ENCODE peak calls at places on chromosomes 5 and 9, in nine cellular contexts. One of them, this sample, is unnamed.

GRCh38 chr5:159805021-159805420 is 111.3 kb upstream of the ADRA1B start:
- DNase-seq in NCI-H526 treated with DMSO at 0.1 percent for 48 hours: no peak
- DNase-seq in stimulated activated CD8-positive, alpha-beta memory T cell treated with anti-CD3 and anti-CD28 coated beads, Interleukin-4, amount 100 ng/mL, for 48 hours: no peak
- DNase-seq in iPS DF 19.7: no peak
- DNase-seq in retinal pigment epithelial cell: no peak
- DNase-seq in T1000: no peak
- DNase-seq in skeletal muscle cell: no peak
- DNase-seq in choroid plexus epithelial cell: no peak
- DNase-seq in spleen: no peak
- DNase-seq in this sample: no peak

GRCh38 chr9:83245979-83246659 is 183.2 kb upstream of the RASEF start:
- DNase-seq in retinal pigment epithelial cell: no peak
- DNase-seq in iPS DF 19.7: no peak
- DNase-seq in T1000: no peak
- DNase-seq in spleen: no peak
- DNase-seq in stimulated activated CD8-positive, alpha-beta memory T cell treated with anti-CD3 and anti-CD28 coated beads, Interleukin-4, amount 100 ng/mL, for 48 hours: no peak
- DNase-seq in choroid plexus epithelial cell: no peak
- DNase-seq in NCI-H526 treated with DMSO at 0.1 percent for 48 hours: no peak
- DNase-seq in skeletal muscle cell: no peak
- DNase-seq in this sample: no peak

GRCh38 chr5:80193421-80193820 is 62.4 kb downstream of the SERINC5 start:
- DNase-seq in iPS DF 19.7: no peak
- DNase-seq in spleen: no peak
- DNase-seq in retinal pigment epithelial cell: no peak
- DNase-seq in skeletal muscle cell: no peak
- DNase-seq in NCI-H526 treated with DMSO at 0.1 percent for 48 hours: no peak
- DNase-seq in T1000: no peak
- DNase-seq in choroid plexus epithelial cell: peak; percentile 19
- DNase-seq in stimulated activated CD8-positive, alpha-beta memory T cell treated with anti-CD3 and anti-CD28 coated beads, Interleukin-4, amount 100 ng/mL, for 48 hours: no peak
- DNase-seq in this sample: no peak

GRCh38 chr5:53923969-53924876 is 363.8 kb downstream of the NDUFS4 start:
- DNase-seq in T1000: no peak
- DNase-seq in NCI-H526 treated with DMSO at 0.1 percent for 48 hours: no peak
- DNase-seq in stimulated activated CD8-positive, alpha-beta memory T cell treated with anti-CD3 and anti-CD28 coated beads, Interleukin-4, amount 100 ng/mL, for 48 hours: no peak
- DNase-seq in retinal pigment epithelial cell: no peak
- DNase-seq in iPS DF 19.7: no peak
- DNase-seq in choroid plexus epithelial cell: peak; percentile 30
- DNase-seq in skeletal muscle cell: no peak
- DNase-seq in spleen: no peak
- DNase-seq in this sample: no peak

GRCh38 chr5:123035320-123035949 is 1.1 kb downstream of the PPIC start:
- DNase-seq in spleen: no peak
- DNase-seq in NCI-H526 treated with DMSO at 0.1 percent for 48 hours: no peak
- DNase-seq in stimulated activated CD8-positive, alpha-beta memory T cell treated with anti-CD3 and anti-CD28 coated beads, Interleukin-4, amount 100 ng/mL, for 48 hours: peak; percentile 26
- DNase-seq in retinal pigment epithelial cell: no peak
- DNase-seq in T1000: peak; percentile 29
- DNase-seq in iPS DF 19.7: no peak
- DNase-seq in choroid plexus epithelial cell: peak; percentile 43
- DNase-seq in skeletal muscle cell: no peak
- DNase-seq in this sample: no peak

GRCh38 chr5:151480859-151481258 is 33.5 kb downstream of the SLC36A1 start:
- DNase-seq in NCI-H526 treated with DMSO at 0.1 percent for 48 hours: no peak
- DNase-seq in stimulated activated CD8-positive, alpha-beta memory T cell treated with anti-CD3 and anti-CD28 coated beads, Interleukin-4, amount 100 ng/mL, for 48 hours: no peak
- DNase-seq in choroid plexus epithelial cell: peak; percentile 51
- DNase-seq in T1000: no peak
- DNase-seq in iPS DF 19.7: no peak
- DNase-seq in retinal pigment epithelial cell: no peak
- DNase-seq in spleen: no peak
- DNase-seq in skeletal muscle cell: peak; percentile 48
- DNase-seq in this sample: peak; percentile 59

GRCh38 chr9:73640971-73641370 is 489.3 kb downstream of the ANXA1 start:
- DNase-seq in retinal pigment epithelial cell: no peak
- DNase-seq in stimulated activated CD8-positive, alpha-beta memory T cell treated with anti-CD3 and anti-CD28 coated beads, Interleukin-4, amount 100 ng/mL, for 48 hours: no peak
- DNase-seq in choroid plexus epithelial cell: no peak
- DNase-seq in skeletal muscle cell: no peak
- DNase-seq in T1000: no peak
- DNase-seq in iPS DF 19.7: no peak
- DNase-seq in spleen: no peak
- DNase-seq in NCI-H526 treated with DMSO at 0.1 percent for 48 hours: no peak
- DNase-seq in this sample: no peak

GRCh38 chr9:127904888-127905728 is 5.7 kb upstream of the ST6GALNAC6 start:
- DNase-seq in choroid plexus epithelial cell: no peak
- DNase-seq in stimulated activated CD8-positive, alpha-beta memory T cell treated with anti-CD3 and anti-CD28 coated beads, Interleukin-4, amount 100 ng/mL, for 48 hours: peak; percentile 71
- DNase-seq in NCI-H526 treated with DMSO at 0.1 percent for 48 hours: no peak
- DNase-seq in retinal pigment epithelial cell: no peak
- DNase-seq in skeletal muscle cell: no peak
- DNase-seq in T1000: no peak
- DNase-seq in spleen: peak; percentile 83
- DNase-seq in iPS DF 19.7: no peak
- DNase-seq in this sample: no peak

GRCh38 chr5:89255845-89256463 is 373.0 kb upstream of the MEF2C start:
- DNase-seq in T1000: no peak
- DNase-seq in stimulated activated CD8-positive, alpha-beta memory T cell treated with anti-CD3 and anti-CD28 coated beads, Interleukin-4, amount 100 ng/mL, for 48 hours: no peak
- DNase-seq in iPS DF 19.7: peak; percentile 59
- DNase-seq in NCI-H526 treated with DMSO at 0.1 percent for 48 hours: no peak
- DNase-seq in choroid plexus epithelial cell: peak; percentile 88
- DNase-seq in skeletal muscle cell: no peak
- DNase-seq in retinal pigment epithelial cell: no peak
- DNase-seq in spleen: no peak
- DNase-seq in this sample: no peak

GRCh38 chr5:170348069-170348702 is 41.0 kb downstream of the KCNMB1 start:
- DNase-seq in spleen: no peak
- DNase-seq in iPS DF 19.7: no peak
- DNase-seq in skeletal muscle cell: no peak
- DNase-seq in NCI-H526 treated with DMSO at 0.1 percent for 48 hours: no peak
- DNase-seq in stimulated activated CD8-positive, alpha-beta memory T cell treated with anti-CD3 and anti-CD28 coated beads, Interleukin-4, amount 100 ng/mL, for 48 hours: no peak
- DNase-seq in choroid plexus epithelial cell: peak; percentile 51
- DNase-seq in T1000: no peak
- DNase-seq in retinal pigment epithelial cell: no peak
- DNase-seq in this sample: no peak

GRCh38 chr9:129769582-129770107 is 16.8 kb upstream of the PTGES start:
- DNase-seq in skeletal muscle cell: no peak
- DNase-seq in iPS DF 19.7: no peak
- DNase-seq in spleen: no peak
- DNase-seq in stimulated activated CD8-positive, alpha-beta memory T cell treated with anti-CD3 and anti-CD28 coated beads, Interleukin-4, amount 100 ng/mL, for 48 hours: no peak
- DNase-seq in T1000: no peak
- DNase-seq in choroid plexus epithelial cell: no peak
- DNase-seq in retinal pigment epithelial cell: no peak
- DNase-seq in NCI-H526 treated with DMSO at 0.1 percent for 48 hours: no peak
- DNase-seq in this sample: no peak

GRCh38 chr9:37949576-37949975 is 45.6 kb upstream of the SLC25A51 start:
- DNase-seq in iPS DF 19.7: no peak
- DNase-seq in skeletal muscle cell: no peak
- DNase-seq in NCI-H526 treated with DMSO at 0.1 percent for 48 hours: no peak
- DNase-seq in spleen: no peak
- DNase-seq in T1000: no peak
- DNase-seq in retinal pigment epithelial cell: no peak
- DNase-seq in choroid plexus epithelial cell: no peak
- DNase-seq in stimulated activated CD8-positive, alpha-beta memory T cell treated with anti-CD3 and anti-CD28 coated beads, Interleukin-4, amount 100 ng/mL, for 48 hours: no peak
- DNase-seq in this sample: no peak

GRCh38 chr5:138967806-138968448 is 92.8 kb upstream of the LRRTM2 start:
- DNase-seq in choroid plexus epithelial cell: no peak
- DNase-seq in T1000: no peak
- DNase-seq in iPS DF 19.7: no peak
- DNase-seq in spleen: peak; percentile 47
- DNase-seq in stimulated activated CD8-positive, alpha-beta memory T cell treated with anti-CD3 and anti-CD28 coated beads, Interleukin-4, amount 100 ng/mL, for 48 hours: no peak
- DNase-seq in skeletal muscle cell: no peak
- DNase-seq in retinal pigment epithelial cell: no peak
- DNase-seq in NCI-H526 treated with DMSO at 0.1 percent for 48 hours: no peak
- DNase-seq in this sample: peak; percentile 23

GRCh38 chr5:116308391-116308790 is 223.6 kb downstream of the COMMD10 start:
- DNase-seq in NCI-H526 treated with DMSO at 0.1 percent for 48 hours: no peak
- DNase-seq in choroid plexus epithelial cell: no peak
- DNase-seq in stimulated activated CD8-positive, alpha-beta memory T cell treated with anti-CD3 and anti-CD28 coated beads, Interleukin-4, amount 100 ng/mL, for 48 hours: no peak
- DNase-seq in T1000: no peak
- DNase-seq in skeletal muscle cell: no peak
- DNase-seq in retinal pigment epithelial cell: no peak
- DNase-seq in spleen: no peak
- DNase-seq in iPS DF 19.7: no peak
- DNase-seq in this sample: no peak

GRCh38 chr5:132491368-132492364 is 1.1 kb upstream of the IRF1 start:
- DNase-seq in iPS DF 19.7: no peak
- DNase-seq in skeletal muscle cell: no peak
- DNase-seq in NCI-H526 treated with DMSO at 0.1 percent for 48 hours: no peak
- DNase-seq in stimulated activated CD8-positive, alpha-beta memory T cell treated with anti-CD3 and anti-CD28 coated beads, Interleukin-4, amount 100 ng/mL, for 48 hours: peak; percentile 43
- DNase-seq in T1000: no peak
- DNase-seq in spleen: peak; percentile 86
- DNase-seq in choroid plexus epithelial cell: no peak
- DNase-seq in retinal pigment epithelial cell: no peak
- DNase-seq in this sample: no peak

GRCh38 chr9:4207881-4208615 is 91.8 kb downstream of the GLIS3 start:
- DNase-seq in skeletal muscle cell: peak; percentile 81
- DNase-seq in T1000: no peak
- DNase-seq in retinal pigment epithelial cell: no peak
- DNase-seq in choroid plexus epithelial cell: peak; percentile 51
- DNase-seq in NCI-H526 treated with DMSO at 0.1 percent for 48 hours: no peak
- DNase-seq in iPS DF 19.7: no peak
- DNase-seq in spleen: no peak
- DNase-seq in stimulated activated CD8-positive, alpha-beta memory T cell treated with anti-CD3 and anti-CD28 coated beads, Interleukin-4, amount 100 ng/mL, for 48 hours: no peak
- DNase-seq in this sample: no peak

GRCh38 chr9:90953200-90953599 is 151.6 kb downstream of the SYK start:
- DNase-seq in retinal pigment epithelial cell: no peak
- DNase-seq in stimulated activated CD8-positive, alpha-beta memory T cell treated with anti-CD3 and anti-CD28 coated beads, Interleukin-4, amount 100 ng/mL, for 48 hours: no peak
- DNase-seq in skeletal muscle cell: no peak
- DNase-seq in T1000: no peak
- DNase-seq in spleen: no peak
- DNase-seq in iPS DF 19.7: no peak
- DNase-seq in choroid plexus epithelial cell: no peak
- DNase-seq in NCI-H526 treated with DMSO at 0.1 percent for 48 hours: no peak
- DNase-seq in this sample: no peak

GRCh38 chr9:76905984-76906861 is at the start of gene PRUNE2:
- DNase-seq in choroid plexus epithelial cell: peak; percentile 67
- DNase-seq in stimulated activated CD8-positive, alpha-beta memory T cell treated with anti-CD3 and anti-CD28 coated beads, Interleukin-4, amount 100 ng/mL, for 48 hours: peak; percentile 40
- DNase-seq in retinal pigment epithelial cell: peak; percentile 60
- DNase-seq in spleen: no peak
- DNase-seq in skeletal muscle cell: peak; percentile 78
- DNase-seq in iPS DF 19.7: peak; percentile 79
- DNase-seq in T1000: peak; percentile 88
- DNase-seq in NCI-H526 treated with DMSO at 0.1 percent for 48 hours: peak; percentile 47
- DNase-seq in this sample: peak; percentile 55

GRCh38 chr5:61277190-61277589 is 54.9 kb upstream of the ZSWIM6 start:
- DNase-seq in T1000: no peak
- DNase-seq in stimulated activated CD8-positive, alpha-beta memory T cell treated with anti-CD3 and anti-CD28 coated beads, Interleukin-4, amount 100 ng/mL, for 48 hours: no peak
- DNase-seq in retinal pigment epithelial cell: no peak
- DNase-seq in skeletal muscle cell: peak; percentile 28
- DNase-seq in iPS DF 19.7: peak; percentile 23
- DNase-seq in spleen: no peak
- DNase-seq in NCI-H526 treated with DMSO at 0.1 percent for 48 hours: no peak
- DNase-seq in choroid plexus epithelial cell: peak; percentile 69
- DNase-seq in this sample: no peak

GRCh38 chr9:13278023-13278367 is 1.5 kb downstream of the MPDZ start:
- DNase-seq in retinal pigment epithelial cell: no peak
- DNase-seq in iPS DF 19.7: no peak
- DNase-seq in skeletal muscle cell: no peak
- DNase-seq in choroid plexus epithelial cell: peak; percentile 79
- DNase-seq in spleen: no peak
- DNase-seq in NCI-H526 treated with DMSO at 0.1 percent for 48 hours: peak; percentile 46
- DNase-seq in stimulated activated CD8-positive, alpha-beta memory T cell treated with anti-CD3 and anti-CD28 coated beads, Interleukin-4, amount 100 ng/mL, for 48 hours: no peak
- DNase-seq in T1000: no peak
- DNase-seq in this sample: no peak

GRCh38 chr9:123550797-123551196 is 194.8 kb downstream of the CRB2 start:
- DNase-seq in stimulated activated CD8-positive, alpha-beta memory T cell treated with anti-CD3 and anti-CD28 coated beads, Interleukin-4, amount 100 ng/mL, for 48 hours: no peak
- DNase-seq in skeletal muscle cell: no peak
- DNase-seq in spleen: no peak
- DNase-seq in retinal pigment epithelial cell: no peak
- DNase-seq in iPS DF 19.7: no peak
- DNase-seq in NCI-H526 treated with DMSO at 0.1 percent for 48 hours: peak; percentile 1
- DNase-seq in T1000: no peak
- DNase-seq in choroid plexus epithelial cell: no peak
- DNase-seq in this sample: no peak

GRCh38 chr9:96646081-96646991 is 8.8 kb downstream of the PRXL2C start:
- DNase-seq in NCI-H526 treated with DMSO at 0.1 percent for 48 hours: no peak
- DNase-seq in choroid plexus epithelial cell: peak; percentile 77
- DNase-seq in retinal pigment epithelial cell: no peak
- DNase-seq in stimulated activated CD8-positive, alpha-beta memory T cell treated with anti-CD3 and anti-CD28 coated beads, Interleukin-4, amount 100 ng/mL, for 48 hours: no peak
- DNase-seq in iPS DF 19.7: no peak
- DNase-seq in skeletal muscle cell: no peak
- DNase-seq in T1000: no peak
- DNase-seq in spleen: no peak
- DNase-seq in this sample: no peak

GRCh38 chr9:79131876-79132377 is 439.8 kb upstream of the TLE4 start:
- DNase-seq in stimulated activated CD8-positive, alpha-beta memory T cell treated with anti-CD3 and anti-CD28 coated beads, Interleukin-4, amount 100 ng/mL, for 48 hours: no peak
- DNase-seq in NCI-H526 treated with DMSO at 0.1 percent for 48 hours: no peak
- DNase-seq in skeletal muscle cell: no peak
- DNase-seq in T1000: no peak
- DNase-seq in iPS DF 19.7: no peak
- DNase-seq in retinal pigment epithelial cell: no peak
- DNase-seq in choroid plexus epithelial cell: no peak
- DNase-seq in spleen: no peak
- DNase-seq in this sample: no peak

GRCh38 chr5:89473196-89473595 is 590.2 kb upstream of the MEF2C start:
- DNase-seq in retinal pigment epithelial cell: no peak
- DNase-seq in choroid plexus epithelial cell: peak; percentile 36
- DNase-seq in iPS DF 19.7: no peak
- DNase-seq in T1000: no peak
- DNase-seq in stimulated activated CD8-positive, alpha-beta memory T cell treated with anti-CD3 and anti-CD28 coated beads, Interleukin-4, amount 100 ng/mL, for 48 hours: no peak
- DNase-seq in spleen: no peak
- DNase-seq in NCI-H526 treated with DMSO at 0.1 percent for 48 hours: no peak
- DNase-seq in skeletal muscle cell: peak; percentile 47
- DNase-seq in this sample: no peak

GRCh38 chr5:180303226-180304015 is 11.5 kb upstream of the MAPK9 start:
- DNase-seq in choroid plexus epithelial cell: no peak
- DNase-seq in skeletal muscle cell: no peak
- DNase-seq in T1000: no peak
- DNase-seq in spleen: no peak
- DNase-seq in retinal pigment epithelial cell: no peak
- DNase-seq in stimulated activated CD8-positive, alpha-beta memory T cell treated with anti-CD3 and anti-CD28 coated beads, Interleukin-4, amount 100 ng/mL, for 48 hours: no peak
- DNase-seq in NCI-H526 treated with DMSO at 0.1 percent for 48 hours: no peak
- DNase-seq in iPS DF 19.7: no peak
- DNase-seq in this sample: no peak

This sample was measured in occipital lobe.